ENCODE peak calls at places on chromosomes 11 and 22, in four cellular contexts. W is cardiac muscle cell; Q is stomach; E is CD4-positive, alpha-beta T cell. G is an unnamed sample.

GRCh38 chr11:2779499-2779980 is 79.7 kb upstream of the KCNQ1OT1 start:
- DNase-seq in W (no peak), Q (no peak), E (no peak), G (peak; percentile 22)

GRCh38 chr11:20754957-20755356 is 85.6 kb downstream of the NELL1 start:
- DNase-seq in W (no peak), Q (no peak), E (no peak), G (no peak)

GRCh38 chr22:29359469-29359868 is 28.9 kb downstream of the AP1B1 start:
- DNase-seq in W (peak; percentile 75), Q (peak; percentile 70), E (no peak), G (peak; percentile 79)

GRCh38 chr11:74686792-74687191 is 44.4 kb downstream of the CHRDL2 start:
- DNase-seq in W (peak; percentile 69), Q (no peak), E (no peak), G (no peak)

GRCh38 chr22:42780070-42780540 is 59.4 kb upstream of the A4GALT start:
- DNase-seq in W (peak; percentile 97), Q (peak; percentile 51), E (no peak), G (no peak)

GRCh38 chr11:28757725-28758515 is 649.7 kb downstream of the METTL15 start:
- DNase-seq in W (peak; percentile 88), Q (no peak), E (no peak), G (no peak)

GRCh38 chr11:6124245-6124644 is 16.8 kb downstream of the OR56B4 start:
- DNase-seq in W (no peak), Q (no peak), E (no peak), G (no peak)

GRCh38 chr22:31639640-31640039 is 22.4 kb downstream of the PISD start:
- DNase-seq in W (no peak), Q (peak; percentile 61), E (no peak), G (no peak)

GRCh38 chr11:125358254-125358840 is 137.7 kb downstream of the FEZ1 start:
- DNase-seq in W (peak; percentile 44), Q (no peak), E (no peak), G (no peak)

GRCh38 chr11:67780056-67780455 is 105.6 kb upstream of the ALDH3B2 start:
- DNase-seq in W (peak; percentile 59), Q (no peak), E (no peak), G (no peak)

GRCh38 chr11:60182546-60183330 is at the start of gene MS4A6A:
- DNase-seq in W (no peak), Q (no peak), E (no peak), G (no peak)

GRCh38 chr22:22061085-22062077 is 78.8 kb upstream of the TOP3B start:
- DNase-seq in W (peak; percentile 93), Q (no peak), E (no peak), G (no peak)

GRCh38 chr11:64060861-64061444 is 25.2 kb downstream of the FLRT1 start:
- DNase-seq in W (peak; percentile 38), Q (peak; percentile 28), E (peak; percentile 32), G (peak; percentile 87)

GRCh38 chr22:21041937-21042336 is 3.8 kb upstream of the LRRC74B start:
- DNase-seq in W (no peak), Q (no peak), E (no peak), G (no peak)

GRCh38 chr11:122248130-122248529 is 132.1 kb upstream of the BLID start:
- DNase-seq in W (no peak), Q (no peak), E (no peak), G (no peak)

GRCh38 chr11:116224889-116225200 is 547.9 kb downstream of the BUD13 start:
- DNase-seq in W (no peak), Q (no peak), E (no peak), G (no peak)

GRCh38 chr11:130448039-130448415 is 418 bp upstream of the ADAMTS15 start:
- DNase-seq in W (no peak), Q (no peak), E (no peak), G (no peak)

GRCh38 chr11:104830080-104830479 is 68.2 kb downstream of the CASP12 start:
- DNase-seq in W (peak; percentile 76), Q (no peak), E (no peak), G (no peak)

GRCh38 chr11:118691926-118692830 is 12.7 kb upstream of the TREH start:
- DNase-seq in W (peak; percentile 50), Q (no peak), E (peak; percentile 74), G (no peak)

GRCh38 chr11:119373917-119374631 is 7.4 kb downstream of the USP2 start:
- DNase-seq in W (peak; percentile 83), Q (peak; percentile 83), E (peak; percentile 23), G (peak; percentile 92)

GRCh38 chr11:119741369-119742262 is 12.6 kb upstream of the NECTIN1 start:
- DNase-seq in W (peak; percentile 34), Q (peak; percentile 69), E (peak; percentile 61), G (peak; percentile 80)

GRCh38 chr11:117072517-117073218 is 25.6 kb downstream of the SIK3 start:
- DNase-seq in W (peak; percentile 91), Q (no peak), E (no peak), G (no peak)

GRCh38 chr11:855343-855674 is 12.7 kb downstream of the TSPAN4 start:
- DNase-seq in W (no peak), Q (no peak), E (no peak), G (no peak)

GRCh38 chr11:62725686-62726085 is 1.6 kb downstream of the HNRNPUL2 start:
- DNase-seq in W (no peak), Q (no peak), E (no peak), G (no peak)

GRCh38 chr11:125441648-125442410 is 54.2 kb downstream of the FEZ1 start:
- DNase-seq in W (no peak), Q (no peak), E (no peak), G (no peak)

GRCh38 chr22:45318558-45319318 is 9.0 kb downstream of the FAM118A start:
- DNase-seq in W (peak; percentile 66), Q (no peak), E (peak; percentile 36), G (no peak)

GRCh38 chr22:45318168-45318557 is 8.4 kb downstream of the FAM118A start:
- DNase-seq in W (peak; percentile 97), Q (peak; percentile 84), E (peak; percentile 82), G (no peak)

GRCh38 chr22:45316796-45317526 is 7.2 kb downstream of the FAM118A start:
- DNase-seq in W (no peak), Q (no peak), E (no peak), G (no peak)

GRCh38 chr22:45319319-45319675 is 9.6 kb downstream of the FAM118A start:
- DNase-seq in W (peak; percentile 74), Q (no peak), E (no peak), G (no peak)

DNA sequence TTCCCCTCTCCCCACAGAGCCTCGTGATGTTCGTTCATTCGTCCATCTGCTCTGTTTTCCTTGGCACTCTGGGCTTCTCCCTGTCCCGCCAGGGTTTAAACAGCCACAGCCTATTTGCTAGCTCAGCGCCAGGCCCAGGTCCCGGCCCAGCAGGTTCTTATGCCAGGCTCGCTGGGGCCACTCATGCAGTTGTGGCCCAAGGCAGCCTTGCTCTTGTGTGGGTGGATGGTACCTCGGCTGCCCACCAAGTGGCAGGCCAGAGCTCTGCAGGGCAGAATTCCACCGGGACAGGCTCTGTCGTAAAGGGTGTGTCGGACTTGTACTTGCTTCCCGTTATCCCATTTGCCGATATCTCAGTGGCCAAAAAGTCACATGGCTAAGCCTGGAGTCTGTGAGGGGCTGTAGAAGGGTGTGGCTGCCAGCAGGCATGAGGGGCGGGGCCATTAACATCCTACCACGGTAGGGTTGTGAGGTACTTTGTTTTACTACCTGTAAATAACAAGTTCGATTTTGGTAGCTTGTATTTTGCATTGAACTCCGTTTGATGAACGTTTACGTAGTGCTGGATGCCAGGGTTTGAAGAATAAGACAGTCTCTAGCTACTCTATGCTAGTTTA is 7.9 kb downstream of the FAM118A start:
- DNase-seq in W (peak; percentile 64), Q (peak; percentile 75), E (peak; percentile 43), G (peak; percentile 58)
- TF ChIP-seq CTCF in W (peak; percentile 28), Q (no peak), E (no peak), G (no peak)

GRCh38 chr11:108019870-108020540 is 11.3 kb downstream of the CUL5 start:
- DNase-seq in W (peak; percentile 34), Q (no peak), E (no peak), G (no peak)

GRCh38 chr11:108027057-108027456 is 18.4 kb downstream of the CUL5 start:
- DNase-seq in W (no peak), Q (no peak), E (no peak), G (no peak)

GRCh38 chr11:108025387-108026080 is 16.8 kb downstream of the CUL5 start:
- DNase-seq in W (no peak), Q (no peak), E (no peak), G (no peak)
- TF ChIP-seq CTCF in W (no peak), Q (no peak), E (no peak), G (no peak)

DNA sequence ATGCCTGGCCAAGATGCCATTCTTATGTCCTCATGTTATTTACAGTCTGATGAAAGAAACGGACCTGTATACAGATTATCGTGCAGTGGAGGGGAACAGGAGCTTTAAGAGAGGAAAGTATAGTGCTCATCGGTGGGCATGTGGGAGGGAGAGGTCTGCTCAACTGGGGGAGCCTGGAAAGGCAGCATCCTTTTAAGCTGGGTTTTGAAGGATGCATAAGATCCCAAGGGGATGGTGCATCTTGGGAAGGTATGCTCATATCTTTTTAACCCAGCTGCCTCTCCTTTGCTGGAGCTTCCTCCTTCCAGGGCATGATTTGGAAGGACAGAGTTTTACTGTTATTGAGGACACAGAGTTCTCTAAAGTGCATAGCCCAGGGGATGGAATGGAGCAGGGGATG is 34.8 kb downstream of the MIAT start:
- DNase-seq in W (no peak), Q (no peak), E (no peak), G (no peak)
- TF ChIP-seq CTCF in W (no peak), Q (no peak), E (no peak), G (no peak)

DNA sequence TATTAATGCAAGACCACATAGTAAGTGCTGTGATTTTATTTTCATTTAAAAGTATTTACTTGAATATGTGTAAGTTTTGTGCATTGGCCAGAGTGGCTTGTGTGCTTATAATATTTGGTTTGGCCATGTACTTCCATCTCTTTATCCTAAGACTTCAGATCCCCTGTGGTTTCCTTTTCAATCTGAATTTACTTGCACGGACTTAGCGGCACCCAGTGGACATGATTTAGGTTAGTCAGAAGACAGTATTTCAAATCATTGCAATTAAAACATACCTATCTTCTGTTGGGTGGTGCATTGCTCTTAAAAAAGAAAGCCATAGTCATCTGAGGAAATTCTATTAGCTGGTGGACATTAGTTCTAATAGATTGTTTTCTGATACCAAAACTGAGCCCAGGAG is 30.7 kb downstream of the PIWIL4 start:
- DNase-seq in W (peak; percentile 38), Q (peak; percentile 45), E (no peak), G (no peak)
- TF ChIP-seq CTCF in W (peak; percentile 22), Q (peak; percentile 11), E (no peak), G (no peak)

GRCh38 chr11:71251761-71252433 is 480 bp downstream of the SHANK2 start:
- DNase-seq in W (peak; percentile 13), Q (peak; percentile 57), E (no peak), G (peak; percentile 84)
- TF ChIP-seq CTCF in W (peak; percentile 39), Q (peak; percentile 61), E (no peak), G (peak; percentile 65)

GRCh38 chr11:7570938-7571337 is 57.1 kb downstream of the PPFIBP2 start:
- DNase-seq in W (no peak), Q (no peak), E (no peak), G (no peak)
- TF ChIP-seq CTCF in W (no peak), Q (no peak), E (no peak), G (no peak)

G was measured in glutamatergic neuron.